ENCODE peak calls at places on chromosomes 2 and 18, in eight cellular contexts. H is activated effector memory CD4-positive, alpha-beta T cell treated with Interleukin-2 at 50 U/mL for 16 hours; G is brain microvascular endothelial cell; E is smooth muscle cell of the brain vasculature; Z is NCI-H1694 treated with DMSO at 0.1 percent for 48 hours; S is activated naive CD8-positive, alpha-beta T cell treated with anti-CD3 and anti-CD28 coated beads, Interleukin-2, amount 50 U/mL, for 24 hours; J is occipital lobe; X is left ventricle myocardium inferior. F is an unnamed sample.

GRCh38 chr2:156334496-156335478 is 2.3 kb upstream of the NR4A2 start:
- DNase-seq in X (peak), Z (peak), J (peak), E (peak), G (peak), S (peak), H (peak), F (peak)

GRCh38 chr2:213149949-213150314 is 1.5 kb downstream of the IKZF2 start:
- DNase-seq in Z (no peak), H (no peak), E (no peak), G (no peak), X (no peak), S (no peak), J (no peak), F (no peak)

GRCh38 chr18:69787825-69788547 is 159.7 kb downstream of the CD226 start:
- DNase-seq in Z (no peak), E (no peak), H (no peak), S (no peak), G (peak), J (no peak), X (no peak), F (no peak)

GRCh38 chr2:80971-81736 is 34.8 kb upstream of the FAM110C start:
- DNase-seq in E (no peak), G (no peak), Z (no peak), S (no peak), J (no peak), X (no peak), H (no peak), F (no peak)

GRCh38 chr2:42841344-42841743 is 49.0 kb upstream of the HAAO start:
- DNase-seq in J (no peak), X (no peak), H (no peak), G (no peak), S (no peak), Z (no peak), E (no peak), F (no peak)

GRCh38 chr18:75828379-75828778 is 400.9 kb upstream of the SMIM21 start:
- DNase-seq in J (no peak), E (no peak), Z (no peak), S (no peak), G (no peak), X (no peak), H (no peak), F (no peak)

GRCh38 chr2:236176417-236176816 is 8.2 kb upstream of the GBX2 start:
- DNase-seq in Z (no peak), X (no peak), H (no peak), S (no peak), G (no peak), E (no peak), J (no peak), F (peak)

GRCh38 chr2:168434164-168434563 is 21.9 kb upstream of the CERS6 start:
- DNase-seq in E (no peak), J (no peak), S (no peak), X (peak), G (no peak), H (no peak), Z (peak), F (peak)

GRCh38 chr2:109125595-109126500 is 3.2 kb upstream of the SH3RF3 start:
- DNase-seq in J (no peak), E (no peak), X (no peak), S (no peak), Z (no peak), G (peak), H (no peak), F (peak)

GRCh38 chr2:7145707-7146106 is 228.5 kb downstream of the RNF144A start:
- DNase-seq in G (no peak), E (no peak), H (no peak), S (no peak), Z (no peak), X (no peak), J (no peak), F (no peak)

F was measured in LoVo.